ENCODE peak calls at places on chromosomes 4 and X, in four cellular contexts. B, M, K and X are unnamed samples.

GRCh38 chr4:185143596-185143969 is 517 bp downstream of the SLC25A4 start:
- DNase-seq in B (peak), M (peak), K (peak), X (peak)

GRCh38 chr4:119735136-119735770 is 106.6 kb upstream of the PDE5A start:
- DNase-seq in B (peak), M (peak), K (no peak), X (no peak)

GRCh38 chr4:151659631-151660030 is 101.2 kb downstream of the GATB start:
- DNase-seq in B (peak), M (no peak), K (no peak), X (no peak)

GRCh38 chr4:7193040-7193958 is 961 bp downstream of the SORCS2 start:
- DNase-seq in B (no peak), M (no peak), K (peak), X (peak)

GRCh38 chrX:55006827-55007621 is 6.9 kb downstream of the APEX2 start:
- DNase-seq in B (no peak), M (no peak), K (no peak), X (no peak)

GRCh38 chr4:122963222-122963621 is 40.8 kb upstream of the NUDT6 start:
- DNase-seq in B (no peak), M (peak), K (no peak), X (no peak)

GRCh38 chr4:46878641-46879040 is 30.4 kb downstream of the COX7B2 start:
- DNase-seq in B (no peak), M (no peak), K (no peak), X (peak)

GRCh38 chrX:40543661-40544328 is 37.0 kb upstream of the ATP6AP2 start:
- DNase-seq in B (peak), M (peak), K (peak), X (peak)

GRCh38 chrX:106415276-106415895 is 196.4 kb upstream of the RADX start:
- DNase-seq in B (peak), M (peak), K (peak), X (peak)

GRCh38 chr4:86935833-86936721 is 1.3 kb downstream of the AFF1 start:
- DNase-seq in B (peak), M (peak), K (peak), X (peak)

GRCh38 chrX:32598707-32599106 is 612.6 kb downstream of the DMD start:
- DNase-seq in B (no peak), M (no peak), K (no peak), X (no peak)

GRCh38 chr4:85707591-85707990 is 232.6 kb downstream of the ARHGAP24 start:
- DNase-seq in B (peak), M (peak), K (no peak), X (peak)

GRCh38 chr4:72991889-72992288 is 77.6 kb downstream of the COX18 start:
- DNase-seq in B (no peak), M (no peak), K (no peak), X (peak)

DNA sequence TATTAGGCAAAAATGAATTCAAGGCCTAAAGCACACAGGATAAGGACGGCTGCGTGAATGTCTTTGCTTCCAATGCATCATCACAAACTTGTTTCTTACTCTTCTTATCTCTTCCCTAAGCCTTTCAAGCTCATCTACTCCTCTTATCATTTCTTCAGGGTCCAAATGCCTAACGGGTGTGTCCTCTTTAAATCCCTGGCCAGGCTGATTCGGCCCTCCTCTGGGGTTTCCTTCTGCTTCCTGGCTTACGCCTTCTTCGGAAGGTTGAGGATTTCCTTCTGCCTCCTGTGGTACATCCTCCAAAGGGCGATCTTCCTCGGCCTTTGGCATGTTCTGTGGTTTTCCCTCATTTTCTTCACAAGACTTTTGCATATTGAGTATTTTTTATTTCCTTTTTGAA is 1.3 kb downstream of the TCEAL8 start:
- DNase-seq in B (peak), M (peak), K (no peak), X (no peak)
- H3K4me3 ChIP-seq in B (peak), M (peak), K (no peak), X (peak)

GRCh38 chr4:37902212-37902611 is 11.3 kb downstream of the TBC1D1 start:
- DNase-seq in B (no peak), M (no peak), K (no peak), X (no peak)
- H3K4me3 ChIP-seq in B (no peak), M (no peak), K (no peak), X (no peak)

GRCh38 chr4:128658214-128658621 is 151.3 kb upstream of the JADE1 start:
- DNase-seq in B (no peak), M (peak), K (no peak), X (no peak)

GRCh38 chr4:128657638-128658037 is 151.9 kb upstream of the JADE1 start:
- DNase-seq in B (no peak), M (no peak), K (no peak), X (no peak)

GRCh38 chr4:128649575-128650205 is 159.8 kb upstream of the JADE1 start:
- DNase-seq in B (no peak), M (peak), K (no peak), X (no peak)

GRCh38 chr4:128654465-128654864 is 155.0 kb upstream of the JADE1 start:
- DNase-seq in B (no peak), M (no peak), K (no peak), X (no peak)

DNA sequence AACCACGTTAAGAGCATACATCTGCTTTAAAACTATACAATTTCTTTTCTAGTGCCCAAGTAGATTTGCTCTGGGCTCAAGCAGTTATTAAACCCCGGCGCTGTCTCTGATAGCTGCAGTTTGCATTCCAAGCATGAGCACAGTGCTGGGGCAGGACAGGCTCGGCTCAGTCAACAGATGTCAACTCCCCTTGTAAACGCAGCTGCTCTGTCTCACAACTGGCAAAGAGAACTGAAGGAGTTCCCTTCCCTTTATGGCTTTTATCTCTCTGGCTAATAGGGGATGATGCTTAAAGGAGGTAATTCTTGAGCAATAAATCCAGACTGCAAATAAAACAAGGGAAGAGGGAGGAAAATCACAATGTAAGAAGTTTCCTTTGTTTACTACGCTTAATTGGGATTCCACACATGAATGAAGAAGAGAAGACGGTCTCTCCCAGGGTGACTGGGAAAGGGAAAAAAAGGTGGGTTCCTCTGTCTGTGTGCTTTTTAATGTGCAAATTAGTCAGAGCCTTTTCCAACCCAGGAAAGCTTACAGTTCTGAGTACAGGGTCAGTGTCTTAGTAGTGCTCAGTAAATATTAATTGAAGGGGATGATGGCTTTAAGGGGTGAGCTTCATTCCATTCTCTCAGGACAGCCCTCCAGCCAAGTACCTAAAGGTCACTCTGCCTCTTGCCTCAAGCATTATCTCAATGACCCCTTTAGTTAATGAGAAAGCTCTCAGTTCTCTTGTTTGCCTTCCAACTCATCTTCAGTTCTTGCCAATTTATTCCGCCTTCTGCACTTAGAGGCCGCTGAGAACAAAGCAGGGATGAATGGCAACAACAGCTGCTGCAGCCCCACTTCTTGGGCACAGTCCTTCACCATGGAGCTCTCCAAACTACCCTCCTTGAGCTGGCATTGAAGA is 155.7 kb upstream of the JADE1 start:
- DNase-seq in B (no peak), M (peak), K (peak), X (no peak)
- H3K4me3 ChIP-seq in B (no peak), M (no peak), K (no peak), X (no peak)

GRCh38 chr4:139232751-139233150 is 47.3 kb downstream of the MGARP start:
- DNase-seq in B (no peak), M (no peak), K (no peak), X (no peak)
- H3K4me3 ChIP-seq in B (no peak), M (no peak), K (no peak), X (no peak)